ENCODE peak calls at places on chromosomes 1 and 21, in five cellular contexts. W is fibroblast of lung, X is endothelial cell of umbilical vein, E is HCT116, T is HepG2. N is an unnamed sample.

GRCh38 chr1:56301791-56302190 is 277.6 kb downstream of the PLPP3 start:
- DNase-seq in W (peak), X (peak), E (no peak), T (no peak), N (no peak)

GRCh38 chr1:215181518-215181917 is 99.0 kb downstream of the KCNK2 start:
- DNase-seq in W (no peak), X (peak), E (no peak), T (peak), N (no peak)

GRCh38 chr1:205488074-205488723 is 16.3 kb upstream of the CDK18 start:
- DNase-seq in W (peak), X (peak), E (peak), T (peak), N (peak)

GRCh38 chr1:24981632-24982007 is 51.5 kb upstream of the RUNX3 start:
- DNase-seq in W (no peak), X (no peak), E (no peak), T (no peak), N (no peak)

GRCh38 chr1:187862506-187862905 is 1033.8 kb downstream of the PLA2G4A start:
- DNase-seq in W (no peak), X (no peak), E (no peak), T (no peak), N (no peak)

GRCh38 chr1:110829955-110830553 is 42.9 kb upstream of the CD53 start:
- DNase-seq in W (peak), X (peak), E (peak), T (peak), N (peak)

GRCh38 chr21:45163413-45164123 is 89.2 kb downstream of the ADARB1 start:
- DNase-seq in W (no peak), X (no peak), E (no peak), T (no peak), N (no peak)

GRCh38 chr1:51628715-51629590 is 12.1 kb downstream of the OSBPL9 start:
- DNase-seq in W (no peak), X (no peak), E (no peak), T (no peak), N (no peak)

GRCh38 chr1:107831921-107832320 is 133.1 kb downstream of the VAV3 start:
- DNase-seq in W (no peak), X (no peak), E (no peak), T (no peak), N (no peak)

GRCh38 chr1:210850556-210850955 is 283.4 kb downstream of the KCNH1 start:
- DNase-seq in W (no peak), X (no peak), E (no peak), T (no peak), N (no peak)

GRCh38 chr1:16076871-16077250 is 3.4 kb upstream of the FAM131C start:
- DNase-seq in W (peak), X (no peak), E (peak), T (no peak), N (peak)

GRCh38 chr1:48673725-48674124 is 103.0 kb downstream of the BEND5 start:
- DNase-seq in W (no peak), X (no peak), E (peak), T (peak), N (no peak)

GRCh38 chr1:198876371-198876871 is 237.6 kb downstream of the PTPRC start:
- DNase-seq in W (peak), X (no peak), E (no peak), T (no peak), N (no peak)

GRCh38 chr1:199101635-199102034 is 462.8 kb downstream of the PTPRC start:
- DNase-seq in W (no peak), X (no peak), E (no peak), T (no peak), N (no peak)

GRCh38 chr1:181514298-181515290 is 31.3 kb downstream of the CACNA1E start:
- DNase-seq in W (no peak), X (no peak), E (no peak), T (no peak), N (no peak)

GRCh38 chr1:100302756-100303155 is 36.7 kb downstream of the RTCA start:
- DNase-seq in W (no peak), X (no peak), E (no peak), T (no peak), N (no peak)

GRCh38 chr1:198540580-198540979 is at the start of gene ATP6V1G3:
- DNase-seq in W (no peak), X (no peak), E (no peak), T (no peak), N (no peak)

GRCh38 chr1:48526045-48526714 is 54.2 kb upstream of the SPATA6 start:
- DNase-seq in W (peak), X (no peak), E (no peak), T (no peak), N (no peak)

GRCh38 chr1:244273845-244274619 is 177.7 kb downstream of the ADSS2 start:
- DNase-seq in W (peak), X (no peak), E (peak), T (no peak), N (peak)

GRCh38 chr1:37473431-37474050 is 839 bp upstream of the ZC3H12A start:
- DNase-seq in W (peak), X (peak), E (no peak), T (no peak), N (no peak)

GRCh38 chr1:16178596-16179497 is 23.0 kb upstream of the EPHA2 start:
- DNase-seq in W (peak), X (no peak), E (no peak), T (peak), N (no peak)

GRCh38 chr1:70877343-70877742 is 170.3 kb downstream of the PTGER3 start:
- DNase-seq in W (no peak), X (no peak), E (no peak), T (no peak), N (no peak)

GRCh38 chr1:230073371-230074035 is 6.5 kb downstream of the GALNT2 start:
- DNase-seq in W (peak), X (no peak), E (no peak), T (no peak), N (peak)

GRCh38 chr1:56414728-56415224 is 164.6 kb downstream of the PLPP3 start:
- DNase-seq in W (no peak), X (no peak), E (no peak), T (peak), N (peak)

GRCh38 chr1:159098596-159098995 is 22.0 kb upstream of the AIM2 start:
- DNase-seq in W (no peak), X (no peak), E (no peak), T (no peak), N (no peak)

GRCh38 chr1:159849972-159850371 is 12.5 kb downstream of the VSIG8 start:
- DNase-seq in W (peak), X (no peak), E (no peak), T (no peak), N (no peak)

GRCh38 chr1:89254658-89255287 is 17.9 kb downstream of the GBP5 start:
- DNase-seq in W (no peak), X (peak), E (no peak), T (no peak), N (no peak)

GRCh38 chr1:166511754-166512153 is 327.5 kb upstream of the POGK start:
- DNase-seq in W (no peak), X (no peak), E (no peak), T (no peak), N (no peak)

DNA sequence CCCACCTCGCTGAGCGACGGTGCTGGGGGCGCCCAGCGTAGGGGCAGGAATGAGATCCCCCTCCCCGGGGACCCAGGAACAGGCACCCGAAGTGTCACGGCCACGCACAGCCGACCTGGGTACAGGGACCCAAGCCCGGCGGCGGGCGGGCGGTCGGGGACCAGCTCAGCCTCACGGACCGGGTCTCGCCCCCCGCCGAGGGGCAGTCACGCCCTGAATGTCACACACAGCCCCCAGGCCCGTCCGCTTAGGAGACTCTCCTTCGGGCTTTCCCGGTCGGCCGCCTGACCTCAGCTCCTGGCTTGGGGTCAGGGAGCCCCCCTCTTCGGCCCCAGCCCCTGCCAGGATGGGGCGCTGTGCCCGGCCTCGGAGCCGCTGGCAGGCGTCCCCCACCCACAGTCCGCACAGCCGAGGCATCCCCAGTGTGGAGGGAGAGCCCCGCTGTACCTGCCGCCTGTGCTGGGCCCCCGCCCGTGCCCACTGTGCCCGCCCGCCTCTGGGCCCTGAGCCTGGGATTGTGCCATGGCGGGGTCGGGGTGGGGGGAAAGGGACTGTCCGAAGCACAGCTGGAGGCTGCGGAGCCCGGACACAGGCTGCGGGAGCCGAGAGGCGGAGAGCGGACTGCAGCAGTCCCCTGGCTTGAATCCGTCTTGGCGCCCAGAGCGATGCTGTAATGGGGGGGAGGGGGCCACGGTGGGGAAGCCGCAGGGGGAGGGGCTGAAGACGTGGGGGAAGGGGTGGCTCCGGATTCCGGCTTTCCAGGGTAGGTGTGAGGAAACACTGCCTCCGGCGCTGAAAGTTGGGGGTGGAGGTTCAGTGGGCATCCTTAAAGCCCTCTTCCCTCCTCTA is 627 bp upstream of the DLGAP3 start:
- DNase-seq in W (no peak), X (no peak), E (no peak), T (no peak), N (no peak)
- TF ChIP-seq EZH2 in W (peak), X (peak), E (no peak), T (no peak), N (no peak)

GRCh38 chr1:155133799-155134281 is 1.8 kb upstream of the SLC50A1 start:
- DNase-seq in W (no peak), X (peak), E (no peak), T (peak), N (no peak)

GRCh38 chr1:155134858-155135415 is 715 bp upstream of the SLC50A1 start:
- DNase-seq in W (peak), X (peak), E (peak), T (peak), N (peak)

GRCh38 chr1:155135416-155136197 is at the start of gene SLC50A1:
- DNase-seq in W (peak), X (peak), E (peak), T (peak), N (peak)

GRCh38 chr1:155136728-155137127 is 1.1 kb downstream of the SLC50A1 start:
- DNase-seq in W (no peak), X (peak), E (no peak), T (no peak), N (no peak)

GRCh38 chr1:155134322-155134721 is 1.3 kb upstream of the SLC50A1 start:
- DNase-seq in W (no peak), X (peak), E (no peak), T (no peak), N (peak)
- TF ChIP-seq EZH2 in W (no peak), X (no peak), E (no peak), T (no peak), N (no peak)

GRCh38 chr1:207670192-207670591 is 25.3 kb downstream of the CR1L start:
- DNase-seq in W (no peak), X (no peak), E (no peak), T (no peak), N (no peak)

GRCh38 chr1:207670997-207671396 is 26.1 kb downstream of the CR1L start:
- DNase-seq in W (no peak), X (no peak), E (no peak), T (no peak), N (no peak)

GRCh38 chr1:207673399-207673798 is 28.5 kb downstream of the CR1L start:
- DNase-seq in W (no peak), X (no peak), E (no peak), T (no peak), N (no peak)

GRCh38 chr1:207666342-207666741 is 21.4 kb downstream of the CR1L start:
- DNase-seq in W (no peak), X (no peak), E (no peak), T (no peak), N (no peak)

GRCh38 chr1:207669469-207670111 is 24.7 kb downstream of the CR1L start:
- DNase-seq in W (no peak), X (no peak), E (no peak), T (no peak), N (no peak)
- TF ChIP-seq EZH2 in W (peak), X (peak), E (no peak), T (no peak), N (no peak)

GRCh38 chr1:156200062-156200461 is 6.2 kb downstream of the SLC25A44 start:
- DNase-seq in W (no peak), X (no peak), E (no peak), T (no peak), N (no peak)
- TF ChIP-seq EZH2 in W (no peak), X (no peak), E (no peak), T (no peak), N (no peak)

GRCh38 chr1:207676153-207676552 is 31.2 kb downstream of the CR1L start:
- DNase-seq in W (no peak), X (no peak), E (no peak), T (no peak), N (no peak)

GRCh38 chr1:207672525-207673130 is 27.7 kb downstream of the CR1L start:
- DNase-seq in W (peak), X (peak), E (peak), T (peak), N (peak)
- TF ChIP-seq EZH2 in W (no peak), X (no peak), E (no peak), T (no peak), N (no peak)

GRCh38 chr1:228734881-228735801 is at the start of gene RHOU:
- DNase-seq in W (peak), X (peak), E (peak), T (peak), N (no peak)

GRCh38 chr1:228736844-228737415 is 1.7 kb downstream of the RHOU start:
- DNase-seq in W (no peak), X (no peak), E (no peak), T (no peak), N (no peak)

GRCh38 chr1:228733576-228733975 is 1.7 kb upstream of the RHOU start:
- DNase-seq in W (no peak), X (no peak), E (no peak), T (no peak), N (no peak)

GRCh38 chr1:228737613-228738012 is 2.3 kb downstream of the RHOU start:
- DNase-seq in W (no peak), X (no peak), E (no peak), T (no peak), N (no peak)

DNA sequence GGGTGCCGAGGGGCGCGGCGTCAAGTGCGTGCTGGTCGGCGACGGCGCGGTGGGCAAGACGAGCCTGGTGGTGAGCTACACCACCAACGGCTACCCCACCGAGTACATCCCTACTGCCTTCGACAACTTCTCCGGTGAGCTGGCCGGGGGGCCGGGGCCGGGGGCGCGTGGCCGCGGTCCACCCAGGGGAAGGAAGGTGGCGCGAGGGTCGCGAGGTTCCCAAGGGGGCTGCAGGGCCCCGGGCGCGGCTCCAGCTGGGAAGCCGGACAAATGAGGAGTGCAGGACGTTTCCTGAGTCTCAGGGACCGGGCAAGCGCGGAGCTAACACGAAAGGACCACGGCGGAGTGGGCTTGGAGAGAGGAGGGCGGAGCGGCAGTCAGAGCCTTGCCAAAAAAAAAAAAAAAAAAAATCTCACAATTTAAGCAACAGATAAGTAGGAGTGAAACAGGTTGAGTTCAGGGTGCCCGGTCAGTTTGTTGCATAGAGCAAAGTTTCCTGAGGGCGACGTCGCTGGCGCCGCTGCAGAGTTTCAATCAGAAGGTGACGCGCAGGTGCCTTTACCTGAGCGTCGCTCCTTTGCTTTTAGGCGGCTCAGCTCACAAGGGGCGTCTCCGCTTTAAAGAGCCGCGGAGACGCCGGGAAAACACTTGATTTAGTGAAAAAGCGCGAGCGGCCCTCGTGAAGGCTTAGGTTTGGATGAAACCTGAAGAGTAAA is 750 bp downstream of the RHOU start:
- DNase-seq in W (peak), X (peak), E (peak), T (no peak), N (no peak)
- TF ChIP-seq EZH2 in W (peak), X (peak), E (no peak), T (no peak), N (no peak)

DNA sequence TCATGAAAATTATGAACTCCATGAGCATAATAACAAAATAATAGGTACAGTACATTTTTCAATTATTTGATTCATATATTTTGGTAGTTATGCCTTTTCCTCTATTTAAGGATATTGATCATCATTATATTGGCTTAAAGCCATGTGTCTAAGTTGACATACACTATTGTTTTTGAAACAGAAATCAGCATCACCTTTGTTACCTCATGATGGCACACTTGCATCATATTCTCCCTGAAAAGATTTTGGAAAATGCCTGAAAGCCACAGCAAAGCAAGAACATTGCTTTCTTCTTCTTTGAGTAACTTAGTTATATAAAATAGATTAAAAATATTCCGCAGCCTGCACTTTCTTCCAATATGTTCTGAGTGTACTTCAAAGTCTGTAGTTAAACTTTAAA is 33.3 kb downstream of the TMPRSS15 start:
- DNase-seq in W (no peak), X (no peak), E (no peak), T (no peak), N (no peak)
- TF ChIP-seq EZH2 in W (no peak), X (no peak), E (no peak), T (no peak), N (no peak)